ENCODE peak calls at places on chromosomes 13 and 19, in eight cellular contexts. One of them, this sample, is unnamed.
A peak's percentile ranks its signal among the peaks of the same experiment; 100 is the strongest.

GRCh38 chr13:112722433-112723250 is 32.8 kb downstream of the ATP11A start:
- DNase-seq in SJSA1: peak; percentile 39
- DNase-seq in suprapubic skin: no peak
- DNase-seq in right lobe of liver: peak; percentile 51
- DNase-seq in GM23248: peak; percentile 65
- DNase-seq in ascending aorta: no peak
- DNase-seq in BE2C: no peak
- DNase-seq in right cardiac atrium: peak; percentile 84
- DNase-seq in this sample: peak; percentile 74

GRCh38 chr13:99686944-99687382 is 185.7 kb downstream of the TM9SF2 start:
- DNase-seq in right lobe of liver: no peak
- DNase-seq in BE2C: no peak
- DNase-seq in right cardiac atrium: no peak
- DNase-seq in suprapubic skin: no peak
- DNase-seq in GM23248: no peak
- DNase-seq in ascending aorta: no peak
- DNase-seq in SJSA1: no peak
- DNase-seq in this sample: peak; percentile 83

GRCh38 chr19:48361912-48362311 is 1.8 kb downstream of the TMEM143 start:
- DNase-seq in right lobe of liver: no peak
- DNase-seq in SJSA1: no peak
- DNase-seq in GM23248: no peak
- DNase-seq in right cardiac atrium: no peak
- DNase-seq in BE2C: no peak
- DNase-seq in ascending aorta: no peak
- DNase-seq in suprapubic skin: no peak
- DNase-seq in this sample: no peak

GRCh38 chr13:44763604-44764311 is 187.6 kb upstream of the TSC22D1 start:
- DNase-seq in ascending aorta: no peak
- DNase-seq in right cardiac atrium: peak; percentile 70
- DNase-seq in BE2C: peak; percentile 28
- DNase-seq in SJSA1: no peak
- DNase-seq in suprapubic skin: no peak
- DNase-seq in GM23248: no peak
- DNase-seq in right lobe of liver: no peak
- DNase-seq in this sample: no peak

GRCh38 chr19:48784527-48784926 is 26.3 kb downstream of the BCAT2 start:
- DNase-seq in right lobe of liver: no peak
- DNase-seq in BE2C: no peak
- DNase-seq in GM23248: peak; percentile 23
- DNase-seq in ascending aorta: no peak
- DNase-seq in right cardiac atrium: no peak
- DNase-seq in SJSA1: no peak
- DNase-seq in suprapubic skin: no peak
- DNase-seq in this sample: no peak

GRCh38 chr19:47353307-47353712 is 4.2 kb downstream of the DHX34 start:
- DNase-seq in BE2C: peak; percentile 46
- DNase-seq in SJSA1: no peak
- DNase-seq in GM23248: no peak
- DNase-seq in right lobe of liver: peak; percentile 71
- DNase-seq in suprapubic skin: no peak
- DNase-seq in ascending aorta: no peak
- DNase-seq in right cardiac atrium: no peak
- DNase-seq in this sample: peak; percentile 24

GRCh38 chr13:102422690-102423089 is 20.8 kb upstream of the FGF14 start:
- DNase-seq in BE2C: no peak
- DNase-seq in SJSA1: no peak
- DNase-seq in right lobe of liver: no peak
- DNase-seq in right cardiac atrium: no peak
- DNase-seq in ascending aorta: no peak
- DNase-seq in GM23248: no peak
- DNase-seq in suprapubic skin: no peak
- DNase-seq in this sample: no peak

GRCh38 chr13:50421457-50422130 is 406.4 kb downstream of the KCNRG start:
- DNase-seq in right lobe of liver: no peak
- DNase-seq in right cardiac atrium: no peak
- DNase-seq in BE2C: no peak
- DNase-seq in GM23248: peak; percentile 75
- DNase-seq in SJSA1: no peak
- DNase-seq in suprapubic skin: no peak
- DNase-seq in ascending aorta: no peak
- DNase-seq in this sample: no peak

GRCh38 chr19:18282021-18282787 is 782 bp upstream of the JUND start:
- DNase-seq in BE2C: no peak
- DNase-seq in right cardiac atrium: peak; percentile 84
- DNase-seq in GM23248: peak; percentile 83
- DNase-seq in ascending aorta: no peak
- DNase-seq in SJSA1: peak; percentile 71
- DNase-seq in suprapubic skin: no peak
- DNase-seq in right lobe of liver: peak; percentile 49
- DNase-seq in this sample: no peak

GRCh38 chr13:99270503-99270902 is 12.3 kb upstream of the GPR18 start:
- DNase-seq in ascending aorta: no peak
- DNase-seq in right lobe of liver: no peak
- DNase-seq in suprapubic skin: no peak
- DNase-seq in right cardiac atrium: no peak
- DNase-seq in GM23248: no peak
- DNase-seq in BE2C: no peak
- DNase-seq in SJSA1: no peak
- DNase-seq in this sample: no peak

GRCh38 chr19:56538761-56539263 is at the start of gene ZFP28:
- DNase-seq in ascending aorta: peak; percentile 84
- DNase-seq in right cardiac atrium: peak; percentile 92
- DNase-seq in suprapubic skin: peak; percentile 82
- DNase-seq in BE2C: peak; percentile 86
- DNase-seq in GM23248: no peak
- DNase-seq in right lobe of liver: peak; percentile 75
- DNase-seq in SJSA1: peak; percentile 26
- DNase-seq in this sample: peak; percentile 19

GRCh38 chr13:89227356-89227755 is 1556.2 kb downstream of the SLITRK5 start:
- DNase-seq in BE2C: no peak
- DNase-seq in suprapubic skin: no peak
- DNase-seq in ascending aorta: no peak
- DNase-seq in right cardiac atrium: no peak
- DNase-seq in GM23248: no peak
- DNase-seq in SJSA1: no peak
- DNase-seq in right lobe of liver: no peak
- DNase-seq in this sample: no peak

GRCh38 chr19:38361633-38362075 is 12.7 kb upstream of the PSMD8 start:
- DNase-seq in ascending aorta: peak; percentile 78
- DNase-seq in suprapubic skin: peak; percentile 87
- DNase-seq in right cardiac atrium: peak; percentile 91
- DNase-seq in SJSA1: peak; percentile 37
- DNase-seq in BE2C: peak; percentile 87
- DNase-seq in right lobe of liver: peak; percentile 72
- DNase-seq in GM23248: peak; percentile 87
- DNase-seq in this sample: peak; percentile 99

GRCh38 chr13:74574964-74575728 is 440.9 kb upstream of the KLF12 start:
- DNase-seq in right lobe of liver: no peak
- DNase-seq in suprapubic skin: no peak
- DNase-seq in BE2C: no peak
- DNase-seq in ascending aorta: no peak
- DNase-seq in right cardiac atrium: no peak
- DNase-seq in SJSA1: no peak
- DNase-seq in GM23248: no peak
- DNase-seq in this sample: peak; percentile 7

GRCh38 chr19:1852729-1853128 is 4.4 kb upstream of the REXO1 start:
- DNase-seq in right lobe of liver: peak; percentile 24
- DNase-seq in right cardiac atrium: peak; percentile 57
- DNase-seq in ascending aorta: no peak
- DNase-seq in suprapubic skin: no peak
- DNase-seq in BE2C: no peak
- DNase-seq in GM23248: no peak
- DNase-seq in SJSA1: no peak
- DNase-seq in this sample: no peak

GRCh38 chr19:1850809-1851544 is 2.7 kb upstream of the REXO1 start:
- DNase-seq in ascending aorta: no peak
- DNase-seq in suprapubic skin: no peak
- DNase-seq in BE2C: no peak
- DNase-seq in right cardiac atrium: peak; percentile 46
- DNase-seq in right lobe of liver: peak; percentile 25
- DNase-seq in SJSA1: no peak
- DNase-seq in GM23248: no peak
- DNase-seq in this sample: peak; percentile 68

GRCh38 chr19:1852294-1852646 is 4.0 kb upstream of the REXO1 start:
- DNase-seq in right cardiac atrium: peak; percentile 55
- DNase-seq in ascending aorta: no peak
- DNase-seq in right lobe of liver: peak; percentile 31
- DNase-seq in suprapubic skin: no peak
- DNase-seq in BE2C: no peak
- DNase-seq in SJSA1: no peak
- DNase-seq in GM23248: no peak
- DNase-seq in this sample: peak; percentile 70

GRCh38 chr19:1853295-1854031 is 5.2 kb upstream of the REXO1 start:
- DNase-seq in SJSA1: peak; percentile 80
- DNase-seq in suprapubic skin: no peak
- DNase-seq in right cardiac atrium: peak; percentile 90
- DNase-seq in BE2C: peak; percentile 86
- DNase-seq in ascending aorta: peak; percentile 83
- DNase-seq in GM23248: peak; percentile 92
- DNase-seq in right lobe of liver: peak; percentile 82
- DNase-seq in this sample: peak; percentile 96

DNA sequence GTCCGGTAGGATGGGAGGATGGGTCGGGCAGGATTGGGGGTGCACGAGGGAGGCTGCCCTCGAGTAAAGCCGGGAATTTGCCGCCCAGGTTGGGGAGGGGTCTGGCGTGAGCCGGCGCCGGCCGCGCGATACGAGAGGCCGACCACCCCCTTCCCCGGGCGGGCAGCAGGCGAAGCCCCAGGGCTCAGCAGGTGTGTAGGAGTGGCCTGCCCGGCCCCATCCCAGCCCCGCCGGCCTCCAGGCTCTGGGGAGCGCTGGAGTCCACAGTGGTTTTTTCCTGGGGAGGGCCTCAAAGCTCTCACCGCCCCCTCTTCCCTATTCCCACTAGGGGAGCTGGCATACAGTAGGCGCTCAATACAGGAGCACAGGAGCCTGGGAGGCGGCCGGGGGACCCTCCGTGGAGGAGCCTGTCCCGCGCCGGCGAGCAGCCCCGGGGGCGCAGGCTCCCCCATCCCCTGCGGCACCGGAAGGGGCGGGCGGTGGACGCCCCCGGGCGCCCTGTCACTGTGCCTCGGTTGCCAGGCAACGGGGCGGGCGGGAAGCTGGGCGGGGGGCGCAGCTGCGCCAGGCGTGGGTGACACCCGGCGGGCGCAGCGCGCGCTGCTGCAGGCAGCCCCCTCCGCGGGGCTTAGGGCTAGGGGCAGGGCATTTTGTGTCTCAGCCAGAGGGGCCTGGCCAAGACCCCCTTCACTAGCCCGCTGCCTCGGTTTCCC is 3.5 kb upstream of the REXO1 start:
- DNase-seq in GM23248: no peak
- DNase-seq in BE2C: peak; percentile 75
- DNase-seq in right cardiac atrium: peak; percentile 61
- DNase-seq in ascending aorta: no peak
- DNase-seq in right lobe of liver: peak; percentile 37
- DNase-seq in suprapubic skin: no peak
- DNase-seq in SJSA1: no peak
- DNase-seq in this sample: peak; percentile 72
- H3K4me3 ChIP-seq in GM23248: no peak overlapping the region
- H3K4me3 ChIP-seq in BE2C: peak overlapping the region; percentile 33
- H3K4me3 ChIP-seq in right cardiac atrium: no peak overlapping the region
- H3K4me3 ChIP-seq in ascending aorta: no peak overlapping the region
- H3K4me3 ChIP-seq in right lobe of liver: no peak overlapping the region
- H3K4me3 ChIP-seq in suprapubic skin: peak overlapping the region; percentile 11
- H3K4me3 ChIP-seq in SJSA1: no peak overlapping the region
- H3K4me3 ChIP-seq in this sample: peak overlapping the region; percentile 25

DNA sequence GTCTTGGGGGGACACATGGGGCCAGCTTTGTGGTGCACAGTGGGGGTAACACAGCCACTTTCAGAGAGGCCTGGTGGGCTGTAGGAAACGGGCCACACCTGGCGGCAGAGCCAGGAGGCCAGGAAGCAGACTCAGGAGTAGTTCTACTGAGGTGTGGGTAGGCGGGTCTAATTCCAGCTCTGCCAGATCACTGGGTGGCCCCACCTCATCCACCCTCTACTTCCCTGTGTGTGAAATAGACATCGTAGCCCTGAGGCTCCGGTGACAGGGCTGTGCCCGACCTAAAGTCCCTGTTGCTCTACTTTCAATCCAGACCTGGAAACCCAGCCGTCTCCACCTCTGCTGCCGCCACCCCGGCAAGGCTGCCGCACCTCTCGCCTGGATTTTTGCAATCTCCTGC is 4.0 kb downstream of the NKPD1 start:
- DNase-seq in right cardiac atrium: no peak
- DNase-seq in right lobe of liver: no peak
- DNase-seq in SJSA1: no peak
- DNase-seq in suprapubic skin: no peak
- DNase-seq in GM23248: no peak
- DNase-seq in BE2C: peak; percentile 14
- DNase-seq in ascending aorta: no peak
- DNase-seq in this sample: peak; percentile 51
- H3K27me3 ChIP-seq in right cardiac atrium: no peaks in the 10 kb centered on the region
- H3K27me3 ChIP-seq in right lobe of liver: no peaks in the 10 kb centered on the region
- H3K27me3 ChIP-seq in SJSA1: peaks cover 28% of the 10 kb centered on the region
- H3K27me3 ChIP-seq in suprapubic skin: peaks cover 15% of the 10 kb centered on the region
- H3K27me3 ChIP-seq in GM23248: no peaks in the 10 kb centered on the region
- H3K27me3 ChIP-seq in BE2C: peaks cover 13% of the 10 kb centered on the region
- H3K27me3 ChIP-seq in ascending aorta: peaks cover 13% of the 10 kb centered on the region
- H3K27me3 ChIP-seq in this sample: peaks cover 9% of the 10 kb centered on the region

DNA sequence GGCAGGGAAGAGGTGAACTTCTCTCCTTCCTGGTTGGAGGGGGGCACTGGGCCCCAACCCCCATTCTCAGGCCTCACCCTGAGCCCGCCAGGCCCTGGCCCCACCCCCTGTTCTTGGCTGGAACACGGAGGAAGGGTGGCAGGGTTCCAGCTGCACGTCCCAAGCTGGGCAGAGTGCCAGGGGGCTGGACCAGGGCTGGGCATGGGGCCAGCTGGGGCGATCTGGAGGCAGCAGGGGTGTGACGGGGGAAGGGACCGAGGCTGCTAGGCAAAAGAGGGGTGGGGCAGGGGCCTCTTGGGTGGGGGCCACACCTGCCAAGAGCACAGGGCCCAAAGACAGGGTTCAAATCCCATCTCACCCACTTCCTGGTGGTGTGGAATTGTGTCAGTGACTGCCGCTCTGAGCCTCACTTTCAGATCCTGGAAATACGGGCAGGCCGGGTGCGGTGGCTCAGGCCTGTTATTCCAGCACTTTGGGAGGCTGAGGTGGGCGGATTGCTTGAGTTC is 2.2 kb downstream of the HIF3A start:
- DNase-seq in suprapubic skin: peak; percentile 97
- DNase-seq in SJSA1: peak; percentile 84
- DNase-seq in ascending aorta: peak; percentile 97
- DNase-seq in BE2C: peak; percentile 97
- DNase-seq in right cardiac atrium: peak; percentile 99
- DNase-seq in GM23248: peak; percentile 88
- DNase-seq in right lobe of liver: peak; percentile 94
- DNase-seq in this sample: peak; percentile 71
- H3K4me3 ChIP-seq in suprapubic skin: peak overlapping the region; percentile 42
- H3K4me3 ChIP-seq in SJSA1: no peak overlapping the region
- H3K4me3 ChIP-seq in ascending aorta: peak overlapping the region; percentile 65
- H3K4me3 ChIP-seq in BE2C: no peak overlapping the region
- H3K4me3 ChIP-seq in right cardiac atrium: peak overlapping the region; percentile 69
- H3K4me3 ChIP-seq in GM23248: peak overlapping the region; percentile 25
- H3K4me3 ChIP-seq in right lobe of liver: peak overlapping the region; percentile 27
- H3K4me3 ChIP-seq in this sample: no peak overlapping the region

DNA sequence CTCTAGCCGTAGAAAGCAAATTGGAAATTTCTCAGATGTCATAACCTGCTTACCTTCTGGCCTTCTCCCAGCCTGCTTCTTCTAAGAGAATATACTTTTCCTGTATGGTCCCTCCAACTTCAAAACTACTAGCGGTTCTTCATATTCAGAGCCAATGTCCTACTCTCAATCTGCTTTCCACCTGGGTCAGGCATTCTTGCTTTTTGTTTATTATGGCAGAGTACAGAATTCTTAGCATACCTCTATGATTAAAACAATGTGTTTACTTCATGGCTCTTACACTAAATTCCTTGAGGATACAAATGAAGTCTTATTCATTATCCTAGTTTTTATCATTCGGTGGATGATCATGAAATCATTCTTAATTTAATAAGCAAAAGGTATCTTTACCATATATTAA is 484.2 kb upstream of the SLITRK1 start:
- DNase-seq in ascending aorta: no peak
- DNase-seq in GM23248: peak; percentile 1
- DNase-seq in suprapubic skin: no peak
- DNase-seq in right lobe of liver: no peak
- DNase-seq in SJSA1: peak; percentile 10
- DNase-seq in right cardiac atrium: no peak
- DNase-seq in BE2C: no peak
- DNase-seq in this sample: no peak
- H3K27me3 ChIP-seq in ascending aorta: no peaks in the 10 kb centered on the region
- H3K27me3 ChIP-seq in GM23248: no peaks in the 10 kb centered on the region
- H3K27me3 ChIP-seq in suprapubic skin: no peaks in the 10 kb centered on the region
- H3K27me3 ChIP-seq in right lobe of liver: no peaks in the 10 kb centered on the region
- H3K27me3 ChIP-seq in SJSA1: no peaks in the 10 kb centered on the region
- H3K27me3 ChIP-seq in right cardiac atrium: no peaks in the 10 kb centered on the region
- H3K27me3 ChIP-seq in BE2C: no peaks in the 10 kb centered on the region
- H3K27me3 ChIP-seq in this sample: no peaks in the 10 kb centered on the region

This sample was measured in H7.